ENCODE peak calls at places on chromosomes 12 and 14, in nine cellular contexts. R, A, H, N, Q, J, P, V and D are unnamed samples.

GRCh38 chr14:73467377-73467776 is 9.0 kb upstream of the NUMB start:
- DNase-seq in R (no peak), A (peak), H (no peak), N (no peak), Q (no peak), J (no peak), P (no peak), V (peak), D (no peak)

GRCh38 chr14:29085546-29085945 is 319.0 kb downstream of the FOXG1 start:
- DNase-seq in R (no peak), A (no peak), H (no peak), N (peak), Q (peak), J (no peak), P (peak), V (no peak), D (no peak)

GRCh38 chr12:19129486-19130223 is at the start of gene PLEKHA5:
- DNase-seq in R (no peak), A (no peak), H (peak), N (peak), Q (peak), J (peak), P (no peak), V (peak), D (peak)

GRCh38 chr12:6195665-6196535 is 4.3 kb upstream of the CD9 start:
- DNase-seq in R (peak), A (peak), H (peak), N (peak), Q (peak), J (peak), P (peak), V (peak), D (peak)

GRCh38 chr14:76941544-76942287 is 86.8 kb downstream of the IRF2BPL start:
- DNase-seq in R (no peak), A (no peak), H (no peak), N (no peak), Q (no peak), J (no peak), P (no peak), V (no peak), D (no peak)

GRCh38 chr14:103862393-103862782 is 15.0 kb upstream of the PPP1R13B start:
- DNase-seq in R (no peak), A (no peak), H (peak), N (no peak), Q (no peak), J (no peak), P (no peak), V (no peak), D (no peak)

GRCh38 chr14:73058923-73059311 is 583 bp downstream of the RBM25 start:
- DNase-seq in R (no peak), A (no peak), H (no peak), N (peak), Q (peak), J (peak), P (peak), V (no peak), D (peak)

GRCh38 chr12:80701388-80701787 is 6.0 kb upstream of the MYF6 start:
- DNase-seq in R (no peak), A (no peak), H (no peak), N (no peak), Q (no peak), J (no peak), P (no peak), V (no peak), D (no peak)

GRCh38 chr12:116916714-116917114 is 6.0 kb downstream of the FBXW8 start:
- DNase-seq in R (no peak), A (no peak), H (peak), N (no peak), Q (no peak), J (no peak), P (peak), V (peak), D (peak)

GRCh38 chr12:113407931-113408585 is 4.4 kb upstream of the SDS start:
- DNase-seq in R (no peak), A (no peak), H (no peak), N (no peak), Q (peak), J (no peak), P (peak), V (no peak), D (no peak)

GRCh38 chr12:31590730-31591307 is at the start of gene DENND5B:
- DNase-seq in R (no peak), A (no peak), H (peak), N (peak), Q (peak), J (peak), P (no peak), V (peak), D (peak)

GRCh38 chr12:127822743-127823433 is 444.1 kb upstream of the TMEM132C start:
- DNase-seq in R (no peak), A (no peak), H (no peak), N (no peak), Q (peak), J (no peak), P (no peak), V (no peak), D (no peak)

GRCh38 chr12:116436561-116437249 is 122.5 kb upstream of the MAP1LC3B2 start:
- DNase-seq in R (no peak), A (no peak), H (peak), N (no peak), Q (no peak), J (no peak), P (no peak), V (no peak), D (no peak)

GRCh38 chr14:50242566-50243288 is 11.3 kb upstream of the SOS2 start:
- DNase-seq in R (no peak), A (no peak), H (no peak), N (no peak), Q (no peak), J (no peak), P (no peak), V (no peak), D (no peak)

GRCh38 chr12:57240069-57240921 is 10.7 kb downstream of the STAC3 start:
- DNase-seq in R (no peak), A (peak), H (no peak), N (peak), Q (no peak), J (peak), P (peak), V (peak), D (peak)

GRCh38 chr12:51753980-51754675 is 94.4 kb downstream of the FIGNL2 start:
- DNase-seq in R (no peak), A (no peak), H (no peak), N (no peak), Q (no peak), J (no peak), P (no peak), V (no peak), D (no peak)

GRCh38 chr14:87989613-87990299 is 3.2 kb downstream of the GALC start:
- DNase-seq in R (no peak), A (no peak), H (peak), N (no peak), Q (no peak), J (no peak), P (peak), V (no peak), D (no peak)

GRCh38 chr12:104423809-104424208 is 32.9 kb upstream of the CHST11 start:
- DNase-seq in R (no peak), A (no peak), H (no peak), N (no peak), Q (no peak), J (no peak), P (no peak), V (no peak), D (no peak)

GRCh38 chr12:91565246-91565645 is 382.6 kb upstream of the DCN start:
- DNase-seq in R (no peak), A (no peak), H (no peak), N (no peak), Q (peak), J (no peak), P (peak), V (peak), D (no peak)

GRCh38 chr12:109467978-109468676 is 9.0 kb downstream of the KCTD10 start:
- DNase-seq in R (no peak), A (no peak), H (peak), N (no peak), Q (no peak), J (no peak), P (no peak), V (no peak), D (no peak)

GRCh38 chr12:31890295-31891285 is 68.6 kb upstream of the RESF1 start:
- DNase-seq in R (no peak), A (no peak), H (no peak), N (no peak), Q (no peak), J (no peak), P (no peak), V (peak), D (peak)

GRCh38 chr12:131194166-131194565 is 240.5 kb downstream of the ADGRD1 start:
- DNase-seq in R (peak), A (no peak), H (no peak), N (no peak), Q (peak), J (no peak), P (no peak), V (peak), D (no peak)

GRCh38 chr12:2739832-2740641 is 54.7 kb upstream of the FKBP4 start:
- DNase-seq in R (no peak), A (no peak), H (peak), N (peak), Q (peak), J (no peak), P (peak), V (no peak), D (no peak)

GRCh38 chr12:115377781-115378180 is 693.8 kb upstream of the TBX3 start:
- DNase-seq in R (no peak), A (no peak), H (no peak), N (no peak), Q (no peak), J (no peak), P (no peak), V (no peak), D (no peak)

GRCh38 chr12:121144416-121144914 is 11.8 kb downstream of the P2RX7 start:
- DNase-seq in R (no peak), A (peak), H (no peak), N (no peak), Q (no peak), J (no peak), P (peak), V (no peak), D (no peak)

GRCh38 chr14:75343914-75344313 is 65.3 kb downstream of the FOS start:
- DNase-seq in R (no peak), A (no peak), H (no peak), N (no peak), Q (no peak), J (no peak), P (no peak), V (no peak), D (no peak)

GRCh38 chr12:31308116-31308515 is 17.8 kb downstream of the SINHCAF start:
- DNase-seq in R (no peak), A (no peak), H (no peak), N (peak), Q (no peak), J (no peak), P (no peak), V (no peak), D (no peak)

GRCh38 chr12:86186449-86186848 is 69.7 kb downstream of the MGAT4C start:
- DNase-seq in R (no peak), A (no peak), H (no peak), N (peak), Q (no peak), J (no peak), P (peak), V (no peak), D (no peak)

GRCh38 chr12:15629108-15629507 is 160.1 kb downstream of the EPS8 start:
- DNase-seq in R (peak), A (no peak), H (peak), N (peak), Q (peak), J (no peak), P (peak), V (no peak), D (peak)

GRCh38 chr12:48681416-48681737 is 661 bp downstream of the KANSL2 start:
- DNase-seq in R (peak), A (no peak), H (no peak), N (no peak), Q (no peak), J (no peak), P (no peak), V (no peak), D (peak)

GRCh38 chr14:62674833-62675232 is 370.4 kb downstream of the KCNH5 start:
- DNase-seq in R (no peak), A (no peak), H (no peak), N (peak), Q (no peak), J (no peak), P (peak), V (no peak), D (no peak)

GRCh38 chr12:127260531-127260930 is 1006.4 kb upstream of the TMEM132C start:
- DNase-seq in R (no peak), A (no peak), H (no peak), N (no peak), Q (no peak), J (no peak), P (peak), V (no peak), D (no peak)

GRCh38 chr12:115338566-115339294 is 654.8 kb upstream of the TBX3 start:
- DNase-seq in R (no peak), A (no peak), H (no peak), N (no peak), Q (no peak), J (peak), P (peak), V (no peak), D (no peak)

GRCh38 chr12:2959194-2959507 is at the start of gene TEAD4:
- DNase-seq in R (no peak), A (no peak), H (peak), N (peak), Q (peak), J (peak), P (peak), V (peak), D (peak)

DNA sequence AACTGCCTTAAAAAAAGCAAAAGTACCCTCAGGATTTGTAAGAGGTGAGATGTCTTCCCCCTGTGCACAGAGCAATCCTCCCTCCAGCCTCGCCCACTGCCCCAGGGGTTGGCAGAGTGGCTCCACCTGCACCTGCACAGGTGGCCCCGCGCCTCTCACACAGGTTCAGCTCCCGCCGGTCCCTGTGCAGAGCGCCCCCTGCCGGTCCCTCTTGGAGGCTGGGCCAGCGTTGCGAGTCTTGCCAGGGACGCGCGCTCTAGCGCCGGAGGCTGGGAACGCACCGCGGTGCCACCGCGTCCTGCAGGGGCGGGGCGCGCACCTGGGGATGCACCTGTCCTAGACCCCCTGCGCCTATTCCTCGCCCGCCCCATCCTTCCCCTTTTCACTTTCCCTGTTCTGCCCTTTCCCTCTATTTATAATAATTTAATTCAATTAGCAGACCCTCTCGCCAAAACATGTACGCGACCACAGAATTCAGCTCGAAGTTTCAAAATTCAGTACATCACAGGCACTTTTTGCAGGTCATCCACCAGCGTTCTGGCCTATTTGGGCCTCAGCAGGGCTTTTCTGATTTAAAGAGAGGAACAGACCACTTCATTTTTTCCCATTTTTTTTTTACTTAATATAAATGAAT is 618.6 kb downstream of the AACS start:
- DNase-seq in R (no peak), A (no peak), H (peak), N (peak), Q (peak), J (peak), P (no peak), V (peak), D (peak)
- TF ChIP-seq CTCF in R (no peak), A (peak), H (peak), N (peak), Q (peak), J (peak), P (no peak), V (peak), D (peak)

DNA sequence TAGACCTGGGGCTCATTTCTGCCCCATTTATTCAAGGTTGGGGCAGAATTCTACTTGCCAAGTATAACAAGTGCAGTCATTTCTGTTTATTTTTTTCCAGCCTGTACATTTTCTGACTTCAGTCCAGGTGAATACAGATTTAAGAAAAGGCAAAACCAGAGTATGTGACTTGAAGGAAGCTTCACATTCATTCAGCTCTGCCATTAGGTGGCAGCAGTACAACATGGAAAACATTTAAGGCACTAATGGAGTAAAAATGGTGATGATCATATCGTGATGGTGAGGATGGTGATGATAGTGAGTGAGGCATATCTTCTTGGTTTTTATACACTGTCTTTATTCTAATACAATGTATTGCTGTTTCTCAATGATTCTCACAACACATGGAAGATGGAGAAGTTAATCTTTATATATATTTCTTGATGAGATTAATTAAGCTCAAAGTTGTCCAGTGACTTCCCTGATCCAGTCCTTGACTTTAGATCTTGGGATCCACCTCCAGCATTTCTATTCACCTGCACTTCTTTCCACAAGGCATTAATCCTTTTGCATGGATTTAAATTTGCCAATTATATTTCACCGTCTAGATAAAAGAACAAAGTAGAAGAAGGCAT is 176.7 kb upstream of the SEL1L start:
- DNase-seq in R (no peak), A (no peak), H (no peak), N (peak), Q (peak), J (no peak), P (peak), V (peak), D (peak)
- TF ChIP-seq CTCF in R (no peak), A (peak), H (peak), N (peak), Q (no peak), J (no peak), P (peak), V (peak), D (peak)

DNA sequence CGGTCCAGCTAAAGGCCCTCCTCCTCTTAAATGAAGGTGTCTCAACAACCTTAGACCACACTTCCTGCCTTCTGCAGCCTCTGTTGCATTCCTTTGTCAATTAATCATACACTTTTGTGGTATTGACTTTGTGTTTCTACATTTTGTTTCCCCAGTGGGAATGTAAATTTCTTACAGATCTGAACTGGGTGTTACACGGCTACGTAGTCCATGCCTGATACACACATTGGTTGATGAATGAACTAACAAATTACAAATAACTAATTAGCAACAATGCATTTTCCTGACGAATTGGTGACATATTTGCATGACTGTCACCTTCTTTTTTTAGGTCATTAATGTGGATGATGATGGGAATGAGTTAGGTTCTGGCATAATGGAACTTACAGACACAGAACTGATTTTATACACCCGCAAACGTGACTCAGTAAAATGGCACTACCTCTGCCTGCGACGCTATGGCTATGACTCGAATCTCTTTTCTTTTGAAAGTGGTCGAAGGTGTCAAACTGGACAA is 15.2 kb upstream of the CCT2 start:
- DNase-seq in R (no peak), A (no peak), H (no peak), N (no peak), Q (no peak), J (no peak), P (peak), V (no peak), D (no peak)
- TF ChIP-seq CTCF in R (no peak), A (no peak), H (no peak), N (no peak), Q (no peak), J (no peak), P (no peak), V (no peak), D (no peak)

DNA sequence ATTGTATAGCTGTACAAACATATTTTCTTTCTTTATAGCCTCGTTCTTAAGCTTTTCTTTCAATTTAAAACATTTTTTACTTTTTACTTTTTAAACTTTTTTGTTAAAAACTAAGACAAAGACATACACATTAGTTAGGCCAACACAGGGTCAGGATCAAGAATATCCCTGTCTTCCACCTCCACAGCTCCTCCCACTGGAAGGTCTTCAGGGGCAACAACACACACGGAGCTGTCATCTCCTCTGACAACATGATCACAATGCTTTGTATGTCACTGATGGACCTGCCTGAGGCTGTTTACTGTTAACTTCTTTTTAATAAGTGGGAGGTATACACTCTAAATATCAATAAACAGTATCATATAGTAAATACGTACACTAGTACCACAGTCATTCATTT is 191.3 kb downstream of the SYT10 start:
- DNase-seq in R (no peak), A (no peak), H (no peak), N (no peak), Q (no peak), J (no peak), P (no peak), V (no peak), D (no peak)
- TF ChIP-seq CTCF in R (no peak), A (no peak), H (no peak), N (no peak), Q (no peak), J (no peak), P (no peak), V (no peak), D (no peak)

GRCh38 chr12:92828565-92828964 is 100.5 kb downstream of the EEA1 start:
- DNase-seq in R (no peak), A (no peak), H (no peak), N (no peak), Q (no peak), J (no peak), P (no peak), V (no peak), D (no peak)

GRCh38 chr12:92829683-92830282 is 99.3 kb downstream of the EEA1 start:
- DNase-seq in R (no peak), A (no peak), H (no peak), N (no peak), Q (no peak), J (no peak), P (no peak), V (no peak), D (no peak)

DNA sequence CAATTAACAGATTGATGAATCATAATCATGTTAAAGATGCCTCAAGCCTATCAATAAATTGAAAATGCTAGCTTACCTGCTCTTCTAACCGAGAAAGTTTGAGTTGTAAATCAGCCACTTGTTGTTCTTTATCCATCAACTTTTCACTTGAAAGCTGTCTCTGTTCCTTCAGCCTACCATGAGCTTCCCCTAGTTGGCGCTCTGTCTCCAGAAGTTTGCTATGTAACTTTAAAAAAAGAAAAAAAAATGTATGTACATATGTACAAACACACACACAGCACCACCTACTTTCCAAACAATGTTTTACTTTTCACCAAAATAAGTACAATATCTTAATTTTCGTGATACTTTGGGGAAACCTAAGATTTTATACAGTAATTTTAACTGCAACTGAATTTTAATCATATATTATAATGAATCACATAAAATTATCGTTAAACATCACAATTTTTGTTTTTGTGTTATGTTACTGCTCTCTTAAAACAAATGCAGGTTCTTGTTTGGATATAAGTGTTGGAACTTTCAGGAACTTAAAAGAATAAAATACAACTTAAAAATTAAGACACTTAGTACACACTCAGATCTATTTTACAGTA is 101.2 kb downstream of the EEA1 start:
- DNase-seq in R (no peak), A (no peak), H (peak), N (peak), Q (no peak), J (peak), P (peak), V (peak), D (peak)
- TF ChIP-seq CTCF in R (no peak), A (peak), H (peak), N (peak), Q (no peak), J (peak), P (peak), V (peak), D (no peak)

GRCh38 chr14:71725802-71726638 is 206.2 kb upstream of the RGS6 start:
- DNase-seq in R (no peak), A (no peak), H (no peak), N (no peak), Q (no peak), J (no peak), P (peak), V (no peak), D (no peak)
- TF ChIP-seq CTCF in R (no peak), A (no peak), H (no peak), N (no peak), Q (no peak), J (no peak), P (no peak), V (no peak), D (no peak)